ENCODE peak calls at places on chromosomes 16 and 17, in four cellular contexts. One of them, this sample, is unnamed.

GRCh38 chr16:68715471-68715870 is 21.6 kb upstream of the CDH1 start:
- DNase-seq in cardiac fibroblast: no peak
- DNase-seq in KBM-7: no peak
- DNase-seq in mammary epithelial cell: no peak
- DNase-seq in this sample: no peak

GRCh38 chr17:74194682-74195081 is 8.8 kb upstream of the RPL38 start:
- DNase-seq in cardiac fibroblast: no peak
- DNase-seq in KBM-7: no peak
- DNase-seq in mammary epithelial cell: no peak
- DNase-seq in this sample: no peak

GRCh38 chr17:48358203-48358602 is 71.8 kb downstream of the SKAP1 start:
- DNase-seq in cardiac fibroblast: no peak
- DNase-seq in KBM-7: peak; percentile 14
- DNase-seq in mammary epithelial cell: no peak
- DNase-seq in this sample: no peak

GRCh38 chr16:65576631-65577030 is 454.8 kb upstream of the CDH11 start:
- DNase-seq in cardiac fibroblast: no peak
- DNase-seq in KBM-7: no peak
- DNase-seq in mammary epithelial cell: no peak
- DNase-seq in this sample: no peak

GRCh38 chr16:734981-735881 is 5.6 kb downstream of the CIAO3 start:
- DNase-seq in cardiac fibroblast: no peak
- DNase-seq in KBM-7: no peak
- DNase-seq in mammary epithelial cell: no peak
- DNase-seq in this sample: no peak

GRCh38 chr17:8019665-8020064 is 17.2 kb downstream of the GUCY2D start:
- DNase-seq in cardiac fibroblast: peak; percentile 66
- DNase-seq in KBM-7: no peak
- DNase-seq in mammary epithelial cell: peak; percentile 97
- DNase-seq in this sample: no peak

GRCh38 chr17:61002316-61002736 is 324.7 kb downstream of the BCAS3 start:
- DNase-seq in cardiac fibroblast: peak; percentile 86
- DNase-seq in KBM-7: peak; percentile 55
- DNase-seq in mammary epithelial cell: peak; percentile 12
- DNase-seq in this sample: no peak

GRCh38 chr17:16171613-16172012 is 43.7 kb downstream of the NCOR1 start:
- DNase-seq in cardiac fibroblast: no peak
- DNase-seq in KBM-7: no peak
- DNase-seq in mammary epithelial cell: no peak
- DNase-seq in this sample: no peak

GRCh38 chr17:13671771-13672170 is 70.0 kb upstream of the HS3ST3A1 start:
- DNase-seq in cardiac fibroblast: peak; percentile 30
- DNase-seq in KBM-7: no peak
- DNase-seq in mammary epithelial cell: no peak
- DNase-seq in this sample: no peak

GRCh38 chr17:73564856-73565255 is 79.4 kb downstream of the SDK2 start:
- DNase-seq in cardiac fibroblast: no peak
- DNase-seq in KBM-7: no peak
- DNase-seq in mammary epithelial cell: no peak
- DNase-seq in this sample: no peak

GRCh38 chr16:11359370-11359769 is 14.1 kb downstream of the RMI2 start:
- DNase-seq in cardiac fibroblast: peak; percentile 40
- DNase-seq in KBM-7: no peak
- DNase-seq in mammary epithelial cell: peak; percentile 77
- DNase-seq in this sample: peak; percentile 66

GRCh38 chr17:15918261-15918660 is 26.7 kb upstream of the ADORA2B start:
- DNase-seq in cardiac fibroblast: no peak
- DNase-seq in KBM-7: no peak
- DNase-seq in mammary epithelial cell: no peak
- DNase-seq in this sample: no peak

GRCh38 chr16:4200000-4200780 is 41.7 kb downstream of the SRL start:
- DNase-seq in cardiac fibroblast: peak; percentile 77
- DNase-seq in KBM-7: peak; percentile 83
- DNase-seq in mammary epithelial cell: peak; percentile 51
- DNase-seq in this sample: no peak

GRCh38 chr16:978403-978802 is 3.2 kb upstream of the SOX8 start:
- DNase-seq in cardiac fibroblast: no peak
- DNase-seq in KBM-7: no peak
- DNase-seq in mammary epithelial cell: no peak
- DNase-seq in this sample: no peak

GRCh38 chr16:13793788-13794461 is 126.0 kb upstream of the ERCC4 start:
- DNase-seq in cardiac fibroblast: no peak
- DNase-seq in KBM-7: no peak
- DNase-seq in mammary epithelial cell: no peak
- DNase-seq in this sample: no peak

GRCh38 chr16:86450691-86451090 is 59.6 kb upstream of the FOXF1 start:
- DNase-seq in cardiac fibroblast: no peak
- DNase-seq in KBM-7: no peak
- DNase-seq in mammary epithelial cell: no peak
- DNase-seq in this sample: no peak

GRCh38 chr16:48542020-48542473 is 67.9 kb downstream of the N4BP1 start:
- DNase-seq in cardiac fibroblast: peak; percentile 69
- DNase-seq in KBM-7: peak; percentile 69
- DNase-seq in mammary epithelial cell: peak; percentile 46
- DNase-seq in this sample: no peak

GRCh38 chr17:17784599-17785264 is 52.1 kb downstream of the SREBF1 start:
- DNase-seq in cardiac fibroblast: no peak
- DNase-seq in KBM-7: peak; percentile 34
- DNase-seq in mammary epithelial cell: no peak
- DNase-seq in this sample: no peak

GRCh38 chr17:77248216-77249054 is 107.7 kb downstream of the SEC14L1 start:
- DNase-seq in cardiac fibroblast: no peak
- DNase-seq in KBM-7: no peak
- DNase-seq in mammary epithelial cell: no peak
- DNase-seq in this sample: no peak

GRCh38 chr16:80274576-80275191 is 266.1 kb upstream of the DYNLRB2 start:
- DNase-seq in cardiac fibroblast: peak; percentile 51
- DNase-seq in KBM-7: no peak
- DNase-seq in mammary epithelial cell: peak; percentile 67
- DNase-seq in this sample: no peak

GRCh38 chr17:82932146-82933005 is 92.6 kb upstream of the ZNF750 start:
- DNase-seq in cardiac fibroblast: peak; percentile 86
- DNase-seq in KBM-7: no peak
- DNase-seq in mammary epithelial cell: no peak
- DNase-seq in this sample: no peak

GRCh38 chr17:1509255-1509943 is 7.0 kb downstream of the INPP5K start:
- DNase-seq in cardiac fibroblast: no peak
- DNase-seq in KBM-7: no peak
- DNase-seq in mammary epithelial cell: no peak
- DNase-seq in this sample: no peak

GRCh38 chr17:44911133-44912001 is 3.9 kb downstream of the GFAP start:
- DNase-seq in cardiac fibroblast: peak; percentile 53
- DNase-seq in KBM-7: peak; percentile 63
- DNase-seq in mammary epithelial cell: no peak
- DNase-seq in this sample: no peak

GRCh38 chr17:69637399-69638165 is 223.1 kb downstream of the MAP2K6 start:
- DNase-seq in cardiac fibroblast: peak; percentile 66
- DNase-seq in KBM-7: no peak
- DNase-seq in mammary epithelial cell: peak; percentile 16
- DNase-seq in this sample: no peak

GRCh38 chr16:85536411-85537330 is 76.5 kb upstream of the GSE1 start:
- DNase-seq in cardiac fibroblast: no peak
- DNase-seq in KBM-7: no peak
- DNase-seq in mammary epithelial cell: no peak
- DNase-seq in this sample: no peak

GRCh38 chr16:62392698-62393097 is 356.5 kb upstream of the CDH8 start:
- DNase-seq in cardiac fibroblast: no peak
- DNase-seq in KBM-7: no peak
- DNase-seq in mammary epithelial cell: no peak
- DNase-seq in this sample: no peak

GRCh38 chr17:55334285-55334684 is 69.5 kb downstream of the HLF start:
- DNase-seq in cardiac fibroblast: peak; percentile 39
- DNase-seq in KBM-7: no peak
- DNase-seq in mammary epithelial cell: no peak
- DNase-seq in this sample: no peak

GRCh38 chr17:2212328-2212981 is 91.1 kb downstream of the SMG6 start:
- DNase-seq in cardiac fibroblast: peak; percentile 68
- DNase-seq in KBM-7: no peak
- DNase-seq in mammary epithelial cell: no peak
- DNase-seq in this sample: no peak

GRCh38 chr17:80376531-80376930 is 38.4 kb upstream of the ENDOV start:
- DNase-seq in cardiac fibroblast: no peak
- DNase-seq in KBM-7: no peak
- DNase-seq in mammary epithelial cell: no peak
- DNase-seq in this sample: no peak

GRCh38 chr16:9256196-9256595 is 164.8 kb downstream of the HAPSTR1 start:
- DNase-seq in cardiac fibroblast: no peak
- DNase-seq in KBM-7: peak; percentile 50
- DNase-seq in mammary epithelial cell: no peak
- DNase-seq in this sample: no peak

GRCh38 chr17:1639549-1639948 is 6.0 kb downstream of the SCARF1 start:
- DNase-seq in cardiac fibroblast: no peak
- DNase-seq in KBM-7: no peak
- DNase-seq in mammary epithelial cell: no peak
- DNase-seq in this sample: no peak

GRCh38 chr16:49623501-49624266 is 232.2 kb downstream of the ZNF423 start:
- DNase-seq in cardiac fibroblast: no peak
- DNase-seq in KBM-7: no peak
- DNase-seq in mammary epithelial cell: no peak
- DNase-seq in this sample: no peak